ENCODE peak calls at places on chromosome 6, in nine cellular contexts. V is MM.1S, P is tibial nerve, J is RWPE2, F is ascending aorta, A is breast epithelium, R is AG10803, C is left lung, T is WERI-Rb-1. M is an unnamed sample.

GRCh38 chr6:149940673-149940984 is 1.2 kb upstream of the ULBP2 start:
- DNase-seq in C (no peak), A (no peak), R (no peak), J (no peak), V (no peak), T (no peak), P (no peak), F (peak), M (no peak)

GRCh38 chr6:36912583-36912982 is 26.8 kb downstream of the C6orf89 start:
- DNase-seq in C (no peak), J (peak), A (no peak), T (peak), V (peak), P (no peak), F (no peak), R (peak), M (no peak)

GRCh38 chr6:142685852-142686718 is 258.9 kb downstream of the HIVEP2 start:
- DNase-seq in C (no peak), R (no peak), F (no peak), J (no peak), A (no peak), V (no peak), T (no peak), P (no peak), M (no peak)

GRCh38 chr6:157574851-157575424 is 193.9 kb downstream of the ZDHHC14 start:
- DNase-seq in C (no peak), V (no peak), F (no peak), J (no peak), T (no peak), P (no peak), R (no peak), A (no peak), M (no peak)

GRCh38 chr6:56655250-56655649 is 12.6 kb upstream of the DST start:
- DNase-seq in P (no peak), A (no peak), J (no peak), V (no peak), T (no peak), F (no peak), C (no peak), R (peak), M (no peak)

GRCh38 chr6:115219645-115220044 is 841.0 kb downstream of the FRK start:
- DNase-seq in A (no peak), R (no peak), J (no peak), C (no peak), T (no peak), F (no peak), P (no peak), V (no peak), M (no peak)

GRCh38 chr6:43761666-43762409 is 8.2 kb upstream of the VEGFA start:
- DNase-seq in V (no peak), J (peak), F (no peak), R (no peak), A (no peak), C (no peak), P (no peak), T (no peak), M (no peak)

GRCh38 chr6:154056536-154056935 is 17.5 kb downstream of the OPRM1 start:
- DNase-seq in F (no peak), C (no peak), P (no peak), T (no peak), A (no peak), J (no peak), R (no peak), V (no peak), M (no peak)

GRCh38 chr6:152697634-152698033 is at the start of gene MYCT1:
- DNase-seq in C (no peak), R (no peak), T (no peak), V (no peak), A (no peak), F (no peak), J (no peak), P (no peak), M (no peak)

GRCh38 chr6:147135211-147135672 is 69.0 kb upstream of the STXBP5 start:
- DNase-seq in V (no peak), A (no peak), T (no peak), J (peak), P (no peak), R (peak), C (no peak), F (no peak), M (no peak)

GRCh38 chr6:156557269-156557885 is 219.8 kb upstream of the ARID1B start:
- DNase-seq in T (peak), V (no peak), J (no peak), P (no peak), C (no peak), F (no peak), R (peak), A (no peak), M (no peak)

GRCh38 chr6:84278311-84278710 is 50.9 kb upstream of the CEP162 start:
- DNase-seq in V (no peak), C (no peak), F (no peak), R (peak), P (no peak), T (no peak), A (no peak), J (no peak), M (no peak)

GRCh38 chr6:44029489-44030185 is 97.6 kb downstream of the MRPL14 start:
- DNase-seq in A (no peak), C (no peak), V (no peak), J (no peak), P (no peak), R (peak), T (peak), F (no peak), M (no peak)

GRCh38 chr6:144653885-144654505 is 368.9 kb downstream of the UTRN start:
- DNase-seq in R (no peak), T (no peak), F (no peak), A (no peak), V (no peak), C (no peak), P (no peak), J (no peak), M (no peak)

GRCh38 chr6:107768044-107768443 is 56.1 kb downstream of the SCML4 start:
- DNase-seq in C (no peak), R (no peak), F (no peak), P (no peak), J (no peak), A (no peak), T (no peak), V (no peak), M (no peak)

GRCh38 chr6:7697820-7698623 is 27.9 kb upstream of the BMP6 start:
- DNase-seq in C (peak), V (no peak), R (peak), P (peak), F (peak), T (no peak), A (no peak), J (no peak), M (no peak)

GRCh38 chr6:50602191-50602810 is 111.0 kb upstream of the TFAP2D start:
- DNase-seq in F (no peak), R (peak), A (no peak), V (peak), C (no peak), J (no peak), P (peak), T (peak), M (no peak)

GRCh38 chr6:44177691-44178423 is 19.2 kb downstream of the CAPN11 start:
- DNase-seq in J (no peak), P (peak), F (peak), V (no peak), A (no peak), C (no peak), R (peak), T (no peak), M (no peak)

GRCh38 chr6:67393356-67393755 is 1241.7 kb upstream of the ADGRB3 start:
- DNase-seq in V (no peak), C (no peak), J (no peak), P (no peak), A (no peak), R (no peak), T (no peak), F (no peak), M (no peak)

GRCh38 chr6:2875840-2876207 is 27.3 kb downstream of the SERPINB9 start:
- DNase-seq in T (no peak), C (no peak), P (no peak), J (no peak), F (no peak), R (no peak), A (no peak), V (no peak), M (no peak)

GRCh38 chr6:10373642-10374359 is 41.1 kb downstream of the TFAP2A start:
- DNase-seq in F (no peak), V (no peak), T (no peak), J (no peak), C (no peak), P (no peak), A (no peak), R (peak), M (no peak)

GRCh38 chr6:148316308-148316707 is 26.3 kb upstream of the SASH1 start:
- DNase-seq in V (no peak), J (no peak), C (no peak), F (no peak), A (no peak), R (no peak), P (no peak), T (no peak), M (no peak)

GRCh38 chr6:27871919-27872633 is 40.1 kb downstream of the OR2B2 start:
- DNase-seq in T (no peak), R (peak), F (peak), V (peak), J (peak), P (peak), C (peak), A (peak), M (peak)

GRCh38 chr6:121482004-121482693 is 46.7 kb downstream of the GJA1 start:
- DNase-seq in F (no peak), R (peak), P (no peak), C (no peak), T (no peak), V (no peak), J (no peak), A (no peak), M (no peak)

GRCh38 chr6:126033696-126034095 is 47.4 kb downstream of the TRMT11 start:
- DNase-seq in T (peak), F (peak), J (no peak), R (peak), P (peak), A (no peak), V (peak), C (no peak), M (no peak)

GRCh38 chr6:162467679-162468078 is 259.9 kb downstream of the PRKN start:
- DNase-seq in R (no peak), V (no peak), C (no peak), T (no peak), A (no peak), J (no peak), P (no peak), F (no peak), M (no peak)

GRCh38 chr6:89536230-89536629 is 102.3 kb downstream of the LYRM2 start:
- DNase-seq in A (no peak), T (no peak), R (peak), F (no peak), V (no peak), C (no peak), J (no peak), P (peak), M (no peak)

GRCh38 chr6:96460052-96460700 is 61.4 kb upstream of the UFL1 start:
- DNase-seq in C (no peak), T (no peak), P (no peak), J (no peak), R (no peak), A (no peak), F (no peak), V (no peak), M (no peak)

GRCh38 chr6:144675231-144675861 is 390.2 kb downstream of the UTRN start:
- DNase-seq in V (peak), T (no peak), P (peak), J (no peak), A (no peak), R (peak), F (no peak), C (peak), M (no peak)

GRCh38 chr6:156559151-156559690 is 218.0 kb upstream of the ARID1B start:
- DNase-seq in T (no peak), A (no peak), V (no peak), P (no peak), C (no peak), F (no peak), R (no peak), J (no peak), M (no peak)

GRCh38 chr6:158752613-158753012 is 66.6 kb downstream of the EZR start:
- DNase-seq in F (no peak), P (no peak), J (no peak), A (no peak), C (no peak), T (peak), V (no peak), R (peak), M (no peak)

GRCh38 chr6:108653864-108654402 is 93.2 kb downstream of the FOXO3 start:
- DNase-seq in R (peak), F (peak), V (no peak), J (no peak), A (no peak), C (no peak), P (peak), T (no peak), M (no peak)

GRCh38 chr6:31203345-31203979 is 33.0 kb upstream of the POU5F1 start:
- DNase-seq in J (no peak), A (no peak), V (peak), R (no peak), F (peak), C (no peak), P (no peak), T (no peak), M (no peak)

GRCh38 chr6:130886965-130887364 is 59.8 kb downstream of the SMLR1 start:
- DNase-seq in J (no peak), P (no peak), C (no peak), R (no peak), F (no peak), T (no peak), A (no peak), V (no peak), M (no peak)
- TF ChIP-seq CTCF in J (no peak), P (no peak), C (no peak), R (no peak), F (no peak), T (no peak), A (no peak), V (no peak), M (no peak)

DNA sequence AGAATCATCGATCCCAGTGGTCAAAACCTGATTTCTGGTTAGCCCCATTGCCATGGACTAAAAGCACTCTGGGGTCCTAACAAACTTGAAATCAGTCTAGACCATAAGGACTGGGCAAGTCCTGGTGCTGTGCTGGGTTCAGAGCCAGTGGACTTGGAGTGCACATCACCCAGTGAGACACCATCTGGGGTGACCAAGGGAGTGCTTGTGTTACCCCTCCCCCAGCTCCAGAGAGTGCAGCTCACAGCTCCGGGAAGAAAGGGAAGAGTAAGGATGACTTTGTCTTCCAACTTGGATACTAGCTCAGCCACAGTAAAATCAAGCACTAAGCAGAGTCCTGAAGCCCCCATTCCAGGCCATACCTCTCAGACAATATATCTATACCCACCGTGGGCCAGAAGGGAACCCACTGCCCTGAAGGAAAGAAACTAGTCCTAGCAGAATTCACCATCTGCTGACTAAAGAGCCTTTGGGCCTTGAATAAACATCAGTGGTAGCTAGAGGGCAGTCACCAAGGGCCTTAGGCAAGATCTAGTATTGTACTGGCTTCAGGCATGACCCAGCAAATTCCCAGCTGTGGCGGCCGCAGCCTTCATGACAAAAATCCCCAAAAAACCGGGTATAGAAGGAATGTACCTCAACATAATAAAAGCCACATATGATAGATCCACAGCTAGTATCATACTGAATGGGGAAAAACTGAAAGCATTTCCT is 153.5 kb upstream of the OGFRL1 start:
- DNase-seq in R (no peak), V (no peak), F (no peak), J (no peak), C (no peak), P (no peak), T (no peak), A (no peak), M (no peak)
- TF ChIP-seq CTCF in R (no peak), V (no peak), F (no peak), J (no peak), C (no peak), P (no peak), T (no peak), A (no peak), M (no peak)

GRCh38 chr6:4259391-4259790 is 124.0 kb upstream of the ECI2 start:
- DNase-seq in T (no peak), P (no peak), A (no peak), F (no peak), V (no peak), J (no peak), R (no peak), C (no peak), M (no peak)

GRCh38 chr6:4258733-4259132 is 123.4 kb upstream of the ECI2 start:
- DNase-seq in V (no peak), J (no peak), R (no peak), A (no peak), T (no peak), P (no peak), F (no peak), C (no peak), M (no peak)

GRCh38 chr6:4250645-4251044 is 115.3 kb upstream of the ECI2 start:
- DNase-seq in F (no peak), J (no peak), A (no peak), P (no peak), C (no peak), T (no peak), R (no peak), V (no peak), M (no peak)

GRCh38 chr6:4256969-4257368 is 121.6 kb upstream of the ECI2 start:
- DNase-seq in J (no peak), P (no peak), F (no peak), T (no peak), A (no peak), R (no peak), C (no peak), V (no peak), M (no peak)

GRCh38 chr6:4253604-4254211 is 118.3 kb upstream of the ECI2 start:
- DNase-seq in F (no peak), A (no peak), C (no peak), V (no peak), J (no peak), T (no peak), R (peak), P (peak), M (no peak)
- TF ChIP-seq CTCF in F (no peak), A (no peak), C (peak), V (no peak), J (peak), T (no peak), R (peak), P (peak), M (peak)

GRCh38 chr6:160730911-160731310 is 28.9 kb downstream of the PLG start:
- DNase-seq in R (no peak), P (no peak), V (no peak), J (no peak), F (no peak), A (no peak), T (peak), C (no peak), M (no peak)
- TF ChIP-seq CTCF in R (peak), P (no peak), V (no peak), J (peak), F (no peak), A (no peak), T (no peak), C (no peak), M (peak)

DNA sequence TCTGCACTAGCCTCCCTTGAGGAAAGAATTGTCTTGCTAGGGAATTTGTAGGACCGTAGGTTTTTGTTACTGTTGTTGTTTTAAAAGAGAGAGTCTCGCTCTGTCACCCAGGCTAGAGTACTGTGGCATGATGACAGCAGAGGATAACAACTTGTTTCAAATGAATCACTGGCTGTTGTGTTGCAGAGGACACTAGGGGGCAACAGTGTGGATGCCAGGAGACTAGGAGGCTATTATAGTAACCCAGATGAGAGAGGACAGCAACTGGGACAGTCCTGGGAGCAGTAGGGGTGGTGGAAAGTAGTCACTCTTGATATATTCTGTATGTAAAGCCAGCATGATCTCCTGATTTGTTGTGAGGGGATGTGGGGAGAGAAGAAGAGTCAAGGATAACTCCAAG is 41.8 kb upstream of the LAMA4 start:
- DNase-seq in C (no peak), R (peak), A (no peak), J (no peak), V (no peak), F (no peak), T (peak), P (no peak), M (no peak)
- TF ChIP-seq CTCF in C (no peak), R (peak), A (no peak), J (no peak), V (peak), F (no peak), T (peak), P (peak), M (peak)

GRCh38 chr6:160224599-160225237 is 33.9 kb downstream of the SLC22A2 start:
- DNase-seq in T (no peak), F (peak), R (no peak), C (no peak), A (no peak), J (no peak), P (no peak), V (no peak), M (no peak)

GRCh38 chr6:160221918-160222317 is 36.7 kb downstream of the SLC22A2 start:
- DNase-seq in J (no peak), T (no peak), P (no peak), C (no peak), A (no peak), R (no peak), V (no peak), F (no peak), M (no peak)

GRCh38 chr6:160222491-160222890 is 36.1 kb downstream of the SLC22A2 start:
- DNase-seq in F (no peak), R (no peak), T (no peak), C (no peak), J (no peak), P (no peak), V (no peak), A (no peak), M (no peak)

GRCh38 chr6:160217863-160218262 is 40.8 kb downstream of the SLC22A2 start:
- DNase-seq in A (no peak), V (no peak), P (no peak), F (no peak), J (no peak), C (no peak), R (no peak), T (no peak), M (no peak)

GRCh38 chr6:160221423-160221822 is 37.2 kb downstream of the SLC22A2 start:
- DNase-seq in P (no peak), J (no peak), F (no peak), R (peak), V (peak), A (no peak), C (no peak), T (no peak), M (no peak)
- TF ChIP-seq CTCF in P (no peak), J (peak), F (no peak), R (no peak), V (peak), A (no peak), C (no peak), T (no peak), M (no peak)

GRCh38 chr6:1477432-1478090 is 88.2 kb downstream of the FOXF2 start:
- DNase-seq in C (no peak), R (peak), J (no peak), A (no peak), V (no peak), T (no peak), F (no peak), P (no peak), M (no peak)
- TF ChIP-seq CTCF in C (no peak), R (no peak), J (peak), A (no peak), V (no peak), T (no peak), F (no peak), P (no peak), M (no peak)

GRCh38 chr6:86192123-86192522 is 549.4 kb upstream of the SYNCRIP start:
- DNase-seq in T (peak), P (no peak), V (peak), C (no peak), A (no peak), R (peak), J (no peak), F (no peak), M (no peak)
- TF ChIP-seq CTCF in T (peak), P (no peak), V (peak), C (peak), A (no peak), R (peak), J (peak), F (no peak), M (peak)

GRCh38 chr6:41462980-41463930 is 82.9 kb upstream of the FOXP4 start:
- DNase-seq in V (peak), C (peak), T (peak), P (peak), F (peak), R (peak), J (no peak), A (no peak), M (no peak)
- TF ChIP-seq CTCF in V (peak), C (peak), T (peak), P (peak), F (peak), R (peak), J (peak), A (peak), M (peak)

GRCh38 chr6:161242779-161243693 is 30.8 kb downstream of the AGPAT4 start:
- DNase-seq in P (no peak), F (no peak), R (peak), C (peak), A (no peak), J (no peak), V (no peak), T (no peak), M (peak)
- TF ChIP-seq CTCF in P (no peak), F (no peak), R (peak), C (no peak), A (no peak), J (no peak), V (no peak), T (no peak), M (no peak)